ENCODE peak calls at places on chromosome 5, in four cellular contexts. S, U, Q and E are unnamed samples.

GRCh38 chr5:173187054-173187743 is 42.9 kb downstream of the BNIP1 start:
- DNase-seq in S (no peak), U (peak), Q (peak), E (no peak)

GRCh38 chr5:158050401-158050800 is 191.5 kb upstream of the CLINT1 start:
- DNase-seq in S (no peak), U (no peak), Q (no peak), E (no peak)

GRCh38 chr5:133932441-133933168 is 35.8 kb downstream of the C5orf15 start:
- DNase-seq in S (no peak), U (peak), Q (no peak), E (no peak)

GRCh38 chr5:26959290-26959689 is 79.1 kb downstream of the CDH9 start:
- DNase-seq in S (no peak), U (no peak), Q (no peak), E (no peak)

GRCh38 chr5:33270671-33271070 is 170.1 kb upstream of the TARS1 start:
- DNase-seq in S (no peak), U (no peak), Q (no peak), E (no peak)

GRCh38 chr5:23507278-23507685 is at the start of gene PRDM9:
- DNase-seq in S (peak), U (peak), Q (peak), E (no peak)

GRCh38 chr5:151051066-151051930 is 29.5 kb downstream of the TNIP1 start:
- DNase-seq in S (peak), U (peak), Q (peak), E (peak)

GRCh38 chr5:143890475-143890874 is 78.5 kb downstream of the HMHB1 start:
- DNase-seq in S (no peak), U (no peak), Q (no peak), E (no peak)

GRCh38 chr5:141343953-141344463 is 379 bp downstream of the PCDHGA3 start:
- DNase-seq in S (no peak), U (peak), Q (no peak), E (no peak)

GRCh38 chr5:123287881-123288280 is 135.3 kb downstream of the CEP120 start:
- DNase-seq in S (no peak), U (no peak), Q (no peak), E (no peak)

GRCh38 chr5:123289210-123289609 is 134.0 kb downstream of the CEP120 start:
- DNase-seq in S (no peak), U (no peak), Q (no peak), E (no peak)

GRCh38 chr5:123283537-123283936 is 139.7 kb downstream of the CEP120 start:
- DNase-seq in S (peak), U (no peak), Q (no peak), E (no peak)

GRCh38 chr5:123283031-123283430 is 140.2 kb downstream of the CEP120 start:
- DNase-seq in S (no peak), U (no peak), Q (no peak), E (no peak)

DNA sequence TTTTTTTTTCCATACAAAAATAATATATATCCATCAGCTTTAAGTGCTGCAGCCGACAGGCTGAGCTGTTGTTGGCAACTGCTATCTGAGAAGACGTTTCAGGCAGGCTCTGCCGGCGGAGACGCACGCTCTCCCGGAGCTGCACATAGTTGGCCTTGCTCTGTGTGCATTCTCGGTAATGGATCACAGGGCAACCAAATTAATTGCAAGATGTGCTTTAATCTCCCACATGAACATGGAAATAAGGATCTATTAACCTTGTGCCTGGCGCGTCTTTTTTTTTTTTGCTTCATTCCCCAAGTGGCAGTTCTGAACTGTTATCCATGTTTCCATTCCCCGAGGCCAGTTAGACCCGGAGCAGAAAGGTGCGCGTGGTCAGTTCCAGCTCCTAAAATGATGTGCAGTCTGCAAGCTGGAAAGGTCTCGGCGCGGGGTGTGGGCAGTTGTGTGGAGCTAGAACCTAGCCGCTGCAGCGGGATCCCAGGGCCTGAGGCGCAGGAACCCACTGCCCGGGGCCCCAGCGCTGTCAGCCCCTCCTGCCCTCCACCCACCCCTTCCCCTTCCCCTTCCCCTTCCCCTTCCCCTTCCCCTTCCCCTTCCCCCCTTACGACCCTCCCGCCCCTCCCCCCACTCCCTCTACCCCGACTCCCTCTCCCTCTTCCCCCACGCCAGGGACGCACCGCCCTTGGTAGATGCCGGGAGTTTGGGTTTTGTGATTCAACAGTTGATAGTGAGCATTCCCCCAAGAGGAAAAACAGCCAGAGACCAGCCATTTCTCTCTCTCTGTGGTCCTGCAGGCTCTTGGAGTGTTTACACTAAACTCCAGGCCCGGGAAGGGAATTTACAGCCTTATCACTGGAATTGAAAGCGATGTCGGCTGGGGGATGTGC is 137.8 kb downstream of the CEP120 start:
- DNase-seq in S (peak), U (no peak), Q (no peak), E (no peak)
- H3K4me3 ChIP-seq in S (peak), U (no peak), Q (peak), E (no peak)

DNA sequence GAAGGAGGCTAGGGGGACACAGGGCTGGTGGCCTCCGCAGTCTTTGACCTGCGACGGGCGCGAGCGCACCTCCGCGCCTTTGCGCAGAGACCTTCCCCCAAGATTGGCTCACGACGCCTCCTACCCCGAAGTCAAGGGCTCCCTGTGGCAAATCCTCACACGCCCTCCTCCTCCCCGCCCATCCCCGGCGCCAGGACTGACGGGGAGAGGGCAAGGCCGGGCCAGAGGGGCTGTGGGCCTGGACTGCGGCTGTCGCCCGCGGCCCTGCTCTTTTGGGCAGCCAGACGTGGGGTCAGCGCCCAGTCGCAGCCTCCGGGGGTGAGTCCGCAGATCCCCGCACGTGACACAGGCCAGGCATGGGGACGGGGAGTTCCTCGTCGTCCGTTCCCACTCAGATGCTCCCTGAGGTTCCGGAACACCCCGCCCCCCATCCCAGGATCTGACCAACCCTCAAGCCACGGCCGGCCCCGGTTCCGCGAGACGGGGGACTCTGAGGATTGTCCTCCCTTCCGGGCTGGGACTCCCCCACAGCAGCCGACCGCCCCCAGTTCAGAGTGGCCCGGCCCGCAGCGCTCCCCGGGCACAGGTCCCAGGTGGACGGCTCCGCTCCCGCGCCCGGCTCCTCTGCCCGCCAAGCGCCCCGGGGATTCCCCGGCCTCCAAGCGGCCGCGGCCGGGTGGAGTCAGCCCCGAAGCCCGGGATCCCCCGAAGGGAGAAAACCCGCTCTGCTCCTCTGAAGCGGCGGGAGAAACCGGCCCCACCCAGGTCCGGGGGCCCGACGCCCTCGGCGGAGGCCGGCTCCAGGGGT is 534 bp upstream of the ANKRD33B start:
- DNase-seq in S (peak), U (peak), Q (peak), E (no peak)
- TF ChIP-seq REST in S (no peak), U (no peak), Q (peak), E (no peak)

DNA sequence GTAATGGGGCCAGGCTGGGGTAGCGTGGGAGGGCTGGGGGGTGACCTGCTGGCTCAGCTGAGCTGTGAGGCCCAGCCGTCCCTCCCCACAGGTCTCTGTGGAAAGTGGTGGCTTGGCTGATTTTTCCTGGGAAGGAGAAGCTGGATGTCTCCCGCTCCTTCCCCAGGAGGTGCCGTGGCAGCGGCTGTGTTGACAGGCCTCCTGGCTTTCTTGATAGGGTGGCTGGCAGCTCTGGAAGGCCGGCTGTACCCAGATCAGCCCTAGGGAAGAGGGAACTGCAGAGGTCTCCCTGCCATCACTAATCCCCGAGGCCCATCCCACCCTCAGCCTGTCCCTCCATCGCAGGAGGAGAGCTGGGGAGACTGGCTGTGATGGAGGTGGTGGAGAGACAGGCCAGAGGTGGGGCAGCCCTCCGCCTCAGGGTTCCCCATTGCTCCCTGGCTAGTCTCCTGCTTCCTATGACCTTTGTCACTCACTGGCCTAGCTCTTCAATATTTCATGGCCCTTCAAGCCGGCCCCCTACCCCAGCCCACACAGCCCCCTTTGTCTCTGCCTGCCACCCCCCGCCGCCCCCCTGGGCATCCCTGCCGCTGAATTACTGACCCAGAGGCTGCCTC is 6.8 kb downstream of the CXXC5 start:
- DNase-seq in S (peak), U (no peak), Q (no peak), E (no peak)
- H3K4me3 ChIP-seq in S (no peak), U (no peak), Q (no peak), E (no peak)

GRCh38 chr5:57842376-57843015 is 359.9 kb upstream of the ACTBL2 start:
- DNase-seq in S (no peak), U (no peak), Q (no peak), E (no peak)
- TF ChIP-seq REST in S (no peak), U (no peak), Q (no peak), E (no peak)

DNA sequence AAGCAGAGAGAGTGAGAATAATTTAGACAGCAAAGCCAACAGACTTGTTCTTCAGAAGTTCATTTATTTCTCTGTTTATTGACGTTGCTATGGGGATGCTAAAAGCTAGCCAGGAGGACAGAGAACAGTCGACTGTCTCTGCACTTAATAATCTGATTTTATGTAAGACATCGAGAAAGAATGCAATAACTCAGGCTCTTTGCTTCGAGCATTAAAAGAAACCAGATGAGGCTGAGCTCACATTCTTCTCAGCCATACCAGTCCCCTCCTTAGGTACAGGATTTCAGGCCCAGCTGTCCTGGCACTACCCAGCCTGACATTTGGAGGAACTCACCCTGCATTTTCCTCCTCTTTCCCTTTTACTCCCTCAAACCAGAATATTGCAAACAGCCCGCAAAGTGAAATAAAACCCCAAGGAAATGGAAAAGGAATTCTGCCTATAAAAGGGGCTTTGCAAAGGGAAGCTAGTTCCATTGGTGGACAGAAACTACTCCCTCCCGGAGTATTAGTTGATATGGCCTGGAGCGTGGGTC is 44.5 kb upstream of the DPYSL3 start:
- DNase-seq in S (peak), U (no peak), Q (no peak), E (no peak)
- H3K4me3 ChIP-seq in S (no peak), U (no peak), Q (no peak), E (no peak)

DNA sequence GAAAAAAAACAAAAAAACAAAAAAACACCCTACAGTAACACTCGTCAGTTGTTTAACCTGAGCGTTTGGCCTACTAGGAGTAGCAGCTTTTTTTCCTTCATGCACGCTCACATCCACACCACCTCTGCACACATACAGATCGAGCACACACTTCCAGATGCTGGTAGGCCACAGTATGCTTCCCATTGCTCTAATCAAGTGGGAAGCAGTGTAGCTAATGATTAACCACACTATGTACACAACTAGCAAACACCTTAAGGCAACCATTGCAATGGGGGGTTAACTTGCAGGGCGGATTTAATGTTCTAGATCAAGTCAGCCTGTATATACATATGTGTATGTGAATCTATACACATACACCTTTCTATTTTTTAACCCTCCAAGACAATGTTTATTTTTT is 65.5 kb upstream of the GLRX start:
- DNase-seq in S (no peak), U (no peak), Q (peak), E (no peak)
- TF ChIP-seq REST in S (no peak), U (no peak), Q (no peak), E (no peak)

GRCh38 chr5:68711311-68712200 is 382.3 kb upstream of the SLC30A5 start:
- DNase-seq in S (no peak), U (no peak), Q (no peak), E (no peak)
- H3K4me3 ChIP-seq in S (no peak), U (no peak), Q (no peak), E (no peak)

DNA sequence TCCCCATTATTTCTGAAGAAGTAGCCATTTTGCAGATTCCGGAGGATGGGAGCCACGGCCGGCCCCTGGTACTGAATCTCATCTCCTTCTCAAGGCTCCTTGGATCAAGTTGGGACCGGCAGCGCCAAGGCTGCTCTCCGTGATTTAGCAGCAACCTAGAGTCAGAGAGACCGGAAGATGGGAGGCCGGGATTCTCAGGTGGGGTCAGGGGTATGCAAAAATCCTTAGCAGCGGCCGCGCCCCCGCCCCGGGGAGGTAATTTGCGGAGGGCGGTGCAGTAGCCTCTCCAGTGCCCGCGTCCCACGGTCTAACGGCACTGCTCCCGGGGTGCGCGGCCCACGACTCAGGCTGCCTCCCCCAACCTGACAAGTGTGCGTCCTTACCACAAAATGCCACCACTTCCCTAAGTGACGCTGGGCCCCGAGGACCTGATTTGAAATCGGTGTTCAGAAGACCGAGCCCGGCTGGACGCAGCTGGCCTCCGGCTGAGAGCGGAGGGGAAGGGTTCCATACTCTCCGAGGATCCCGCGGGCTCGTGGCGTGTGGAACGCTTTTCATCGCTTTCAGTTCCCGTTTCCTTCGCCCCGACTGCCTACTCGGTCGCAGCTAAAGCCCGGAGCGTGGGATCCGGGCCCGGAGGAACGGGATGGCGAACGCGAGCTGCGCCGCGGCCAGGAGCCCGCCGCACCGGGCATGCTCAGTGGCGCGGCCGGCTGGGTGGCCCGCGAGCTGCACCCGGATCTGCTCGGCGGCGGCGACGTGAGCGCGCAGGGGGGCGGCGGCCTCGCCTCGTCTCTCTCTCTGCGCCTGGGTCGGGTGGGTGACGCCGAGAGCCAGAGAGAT is at the start of gene SCAMP1:
- DNase-seq in S (peak), U (peak), Q (peak), E (peak)
- TF ChIP-seq REST in S (peak), U (no peak), Q (peak), E (peak)

GRCh38 chr5:76082790-76083554 is at the start of gene SV2C:
- DNase-seq in S (peak), U (no peak), Q (peak), E (no peak)

GRCh38 chr5:76084496-76085285 is 1.5 kb downstream of the SV2C start:
- DNase-seq in S (peak), U (no peak), Q (no peak), E (no peak)

GRCh38 chr5:76083555-76084495 is 642 bp downstream of the SV2C start:
- DNase-seq in S (peak), U (no peak), Q (no peak), E (no peak)

GRCh38 chr5:76085286-76085579 is 2.0 kb downstream of the SV2C start:
- DNase-seq in S (no peak), U (no peak), Q (no peak), E (no peak)

GRCh38 chr5:76081811-76082783 is 1.1 kb upstream of the SV2C start:
- DNase-seq in S (peak), U (no peak), Q (no peak), E (no peak)
- H3K4me3 ChIP-seq in S (peak), U (no peak), Q (no peak), E (no peak)

GRCh38 chr5:169701910-169702451 is 64.9 kb downstream of the DOCK2 start:
- DNase-seq in S (peak), U (peak), Q (peak), E (no peak)
- TF ChIP-seq REST in S (no peak), U (no peak), Q (no peak), E (no peak)